ENCODE peak calls at places on chromosome 9, in five cellular contexts. U is left colon, W is WERI-Rb-1, G is AG04449, O is GM06990. X is an unnamed sample.

GRCh38 chr9:88388886-88389617 is 808 bp downstream of the SPIN1 start:
- DNase-seq in O (peak; percentile 74), W (peak; percentile 80), G (no peak), U (peak; percentile 48), X (peak; percentile 85)

GRCh38 chr9:28365020-28365640 is 791.8 kb upstream of the C9orf72 start:
- DNase-seq in G (no peak), U (no peak), W (peak; percentile 15), O (no peak), X (no peak)

GRCh38 chr9:101029300-101030021 is 934 bp downstream of the PLPPR1 start:
- DNase-seq in U (no peak), W (peak; percentile 37), O (no peak), G (no peak), X (peak; percentile 11)

GRCh38 chr9:105128908-105129307 is 115.5 kb upstream of the SLC44A1 start:
- DNase-seq in G (no peak), U (no peak), O (no peak), W (no peak), X (no peak)

GRCh38 chr9:134293576-134294227 is 32.6 kb upstream of the RXRA start:
- DNase-seq in G (no peak), O (no peak), U (no peak), W (no peak), X (peak; percentile 46)

GRCh38 chr9:108515856-108516255 is 339.9 kb downstream of the ACTL7B start:
- DNase-seq in O (no peak), G (no peak), U (no peak), W (no peak), X (no peak)

GRCh38 chr9:89463986-89464901 is 33.7 kb downstream of the SEMA4D start:
- DNase-seq in W (no peak), O (peak; percentile 68), U (no peak), G (no peak), X (no peak)

GRCh38 chr9:134594376-134594941 is 47.1 kb upstream of the COL5A1 start:
- DNase-seq in W (no peak), G (no peak), O (no peak), U (no peak), X (no peak)

GRCh38 chr9:111637421-111637950 is 6.4 kb downstream of the DNAJC25 start:
- DNase-seq in O (no peak), U (no peak), G (no peak), W (no peak), X (no peak)

GRCh38 chr9:88990721-88991065 is 575 bp upstream of the S1PR3 start:
- DNase-seq in G (no peak), W (peak; percentile 49), O (no peak), U (no peak), X (no peak)

GRCh38 chr9:97845763-97846162 is 7.3 kb upstream of the FOXE1 start:
- DNase-seq in G (no peak), W (no peak), O (no peak), U (no peak), X (no peak)

GRCh38 chr9:134063088-134063875 is 4.5 kb downstream of the BRD3 start:
- DNase-seq in G (no peak), W (no peak), U (peak; percentile 16), O (no peak), X (no peak)

GRCh38 chr9:124399323-124399962 is 15.8 kb downstream of the PSMB7 start:
- DNase-seq in W (no peak), U (no peak), G (no peak), O (no peak), X (peak; percentile 96)

GRCh38 chr9:107667269-107667681 is 177.7 kb upstream of the KLF4 start:
- DNase-seq in U (no peak), O (no peak), G (no peak), W (peak; percentile 14), X (peak; percentile 35)

GRCh38 chr9:126150411-126151030 is 176.1 kb upstream of the MVB12B start:
- DNase-seq in G (no peak), W (peak; percentile 29), O (no peak), U (no peak), X (peak; percentile 50)

GRCh38 chr9:137592767-137593166 is 2.5 kb upstream of the ZMYND19 start:
- DNase-seq in G (no peak), U (no peak), O (no peak), W (no peak), X (no peak)

GRCh38 chr9:76216161-76216649 is 178.0 kb downstream of the RFK start:
- DNase-seq in G (peak; percentile 82), U (no peak), O (no peak), W (no peak), X (no peak)

X was measured in SJCRH30.